ENCODE peak calls at places on chromosome 20, in four cellular contexts. O, J, I and X are unnamed samples.

GRCh38 chr20:53839423-53840176 is 230.8 kb downstream of the BCAS1 start:
- ATAC-seq in O (peak), J (no peak), I (peak), X (peak)

GRCh38 chr20:2692886-2693285 is 306 bp downstream of the EBF4 start:
- ATAC-seq in O (no peak), J (peak), I (no peak), X (peak)

GRCh38 chr20:24502661-24503060 is 33.2 kb downstream of the SYNDIG1 start:
- ATAC-seq in O (no peak), J (no peak), I (no peak), X (no peak)

GRCh38 chr20:34747479-34747878 is 43.3 kb downstream of the TP53INP2 start:
- ATAC-seq in O (no peak), J (no peak), I (no peak), X (no peak)

GRCh38 chr20:16675165-16675564 is 54.7 kb upstream of the SNRPB2 start:
- ATAC-seq in O (no peak), J (no peak), I (no peak), X (no peak)

GRCh38 chr20:20076297-20077065 is 24.1 kb downstream of the CFAP61 start:
- ATAC-seq in O (peak), J (peak), I (no peak), X (no peak)

GRCh38 chr20:50630578-50631263 is 60.6 kb downstream of the RIPOR3 start:
- ATAC-seq in O (no peak), J (no peak), I (no peak), X (no peak)

GRCh38 chr20:64222851-64223525 is 32.6 kb upstream of the PCMTD2 start:
- ATAC-seq in O (peak), J (peak), I (no peak), X (no peak)

GRCh38 chr20:1336699-1337387 is 7.9 kb upstream of the SDCBP2 start:
- ATAC-seq in O (peak), J (peak), I (peak), X (peak)

GRCh38 chr20:40922865-40923264 is 105.8 kb upstream of the TOP1 start:
- ATAC-seq in O (no peak), J (no peak), I (no peak), X (no peak)

GRCh38 chr20:5935384-5935783 is 14.9 kb downstream of the TRMT6 start:
- ATAC-seq in O (no peak), J (no peak), I (no peak), X (no peak)

GRCh38 chr20:35908007-35908406 is 46.3 kb downstream of the SCAND1 start:
- ATAC-seq in O (no peak), J (no peak), I (no peak), X (no peak)

GRCh38 chr20:54123587-54124180 is 50.1 kb downstream of the CYP24A1 start:
- ATAC-seq in O (peak), J (no peak), I (no peak), X (no peak)

GRCh38 chr20:42594659-42595058 is 595.0 kb downstream of the PTPRT start:
- ATAC-seq in O (no peak), J (no peak), I (no peak), X (no peak)

GRCh38 chr20:10370091-10370887 is 63.7 kb downstream of the MKKS start:
- ATAC-seq in O (no peak), J (no peak), I (no peak), X (no peak)

GRCh38 chr20:5870462-5871021 is 79.8 kb downstream of the TRMT6 start:
- ATAC-seq in O (no peak), J (no peak), I (no peak), X (no peak)

GRCh38 chr20:2521369-2522305 is 12.9 kb upstream of the ZNF343 start:
- ATAC-seq in O (no peak), J (no peak), I (no peak), X (no peak)

GRCh38 chr20:6122873-6123649 is at the start of gene FERMT1:
- ATAC-seq in O (peak), J (no peak), I (no peak), X (peak)

DNA sequence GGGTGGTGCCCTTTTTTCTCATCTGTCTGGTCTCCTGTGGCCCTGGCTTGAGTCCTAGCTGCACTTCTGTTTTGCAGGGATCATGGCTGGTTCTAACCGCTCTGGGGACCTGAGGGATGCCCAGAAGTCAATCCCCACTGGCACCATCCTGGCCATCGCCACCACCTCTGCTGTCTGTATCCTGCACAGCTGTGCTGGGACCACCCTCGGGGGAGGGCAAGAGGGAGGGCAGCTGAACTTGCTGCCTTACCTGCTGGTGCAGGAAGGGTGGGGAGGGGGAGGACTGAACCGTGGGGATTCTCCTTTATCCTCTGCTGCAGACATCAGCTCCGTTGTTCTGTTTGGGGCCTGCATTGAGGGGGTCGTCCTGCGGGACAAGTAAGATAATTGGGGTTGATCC is 14.5 kb downstream of the SLC12A5 start:
- ATAC-seq in O (no peak), J (no peak), I (no peak), X (no peak)
- TF ChIP-seq CTCF in O (no peak), J (no peak), I (no peak), X (no peak)

GRCh38 chr20:47678536-47678935 is 106.7 kb downstream of the SULF2 start:
- ATAC-seq in O (no peak), J (no peak), I (no peak), X (no peak)
- TF ChIP-seq CTCF in O (no peak), J (no peak), I (no peak), X (no peak)

GRCh38 chr20:39897058-39897457 is 792.0 kb downstream of the MAFB start:
- ATAC-seq in O (no peak), J (no peak), I (no peak), X (no peak)

GRCh38 chr20:39897781-39898466 is 791.1 kb downstream of the MAFB start:
- ATAC-seq in O (no peak), J (no peak), I (no peak), X (no peak)

GRCh38 chr20:39888310-39888709 is 800.7 kb downstream of the MAFB start:
- ATAC-seq in O (no peak), J (no peak), I (no peak), X (no peak)

GRCh38 chr20:39890697-39891096 is 798.3 kb downstream of the MAFB start:
- ATAC-seq in O (no peak), J (no peak), I (no peak), X (no peak)

DNA sequence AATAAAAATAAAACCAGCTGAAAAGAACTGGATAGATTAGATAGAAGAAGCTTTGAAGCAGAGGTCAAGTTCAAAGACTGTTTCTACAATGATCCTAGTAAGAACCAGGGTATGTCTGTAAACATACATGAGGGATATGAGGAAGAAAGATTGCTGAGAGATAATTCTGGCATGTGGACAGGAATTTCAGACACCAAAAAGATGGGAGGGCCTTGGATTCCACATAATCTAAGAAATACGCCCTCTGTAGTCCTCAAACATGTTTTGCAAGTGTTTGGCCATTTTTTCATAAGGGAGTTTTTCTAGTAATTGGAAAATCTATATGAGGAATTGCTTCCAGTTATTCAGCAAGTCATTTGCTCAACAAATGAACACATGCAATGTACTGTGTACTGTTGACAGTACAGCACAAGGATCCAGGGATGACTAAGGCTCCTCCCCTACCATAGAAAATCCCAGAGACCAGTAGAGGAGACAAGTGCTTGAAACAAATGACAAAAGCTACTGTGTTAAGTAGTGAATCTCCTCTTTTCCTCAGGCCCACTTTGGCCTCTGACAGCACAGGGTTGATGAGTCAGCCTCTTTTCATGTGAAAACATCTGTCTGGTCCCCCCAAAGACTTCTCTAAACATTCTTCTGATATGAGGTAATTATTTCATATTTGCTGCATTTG is 795.9 kb downstream of the MAFB start:
- ATAC-seq in O (peak), J (no peak), I (no peak), X (peak)
- TF ChIP-seq CTCF in O (no peak), J (no peak), I (no peak), X (no peak)

DNA sequence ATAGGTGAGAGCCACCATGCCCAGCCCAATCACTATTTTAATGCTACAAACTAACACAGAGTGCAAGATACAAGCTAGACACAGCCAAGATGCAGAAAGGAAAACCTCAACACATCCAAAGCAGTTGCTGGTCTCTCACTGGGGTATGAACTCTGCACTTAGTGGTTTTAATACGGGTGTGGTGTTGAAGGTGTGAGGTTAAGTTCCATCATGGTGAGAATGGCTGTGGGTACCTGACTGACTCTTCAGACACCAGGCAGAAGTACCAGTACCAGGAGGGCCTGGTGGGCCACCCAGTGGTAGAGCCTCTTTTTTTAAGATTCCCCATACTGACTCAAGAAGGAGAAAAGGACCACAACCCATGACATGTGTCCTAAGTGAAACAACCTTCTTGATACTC is 13.0 kb downstream of the GNAS-AS1 start:
- ATAC-seq in O (no peak), J (no peak), I (peak), X (no peak)
- TF ChIP-seq CTCF in O (no peak), J (no peak), I (no peak), X (no peak)

GRCh38 chr20:18718129-18718528 is 95.5 kb upstream of the SCP2D1 start:
- ATAC-seq in O (no peak), J (no peak), I (no peak), X (no peak)
- TF ChIP-seq CTCF in O (no peak), J (no peak), I (no peak), X (no peak)

GRCh38 chr20:22492497-22492896 is 91.9 kb downstream of the FOXA2 start:
- ATAC-seq in O (no peak), J (no peak), I (no peak), X (no peak)
- TF ChIP-seq CTCF in O (no peak), J (no peak), I (no peak), X (no peak)

GRCh38 chr20:62708591-62709536 is at the start of gene NTSR1:
- ATAC-seq in O (no peak), J (no peak), I (no peak), X (no peak)

GRCh38 chr20:62707281-62707941 is 1.2 kb upstream of the NTSR1 start:
- ATAC-seq in O (no peak), J (no peak), I (no peak), X (no peak)

GRCh38 chr20:62709537-62709905 is 885 bp downstream of the NTSR1 start:
- ATAC-seq in O (no peak), J (no peak), I (no peak), X (no peak)

GRCh38 chr20:62706857-62707256 is 1.8 kb upstream of the NTSR1 start:
- ATAC-seq in O (no peak), J (no peak), I (no peak), X (no peak)

DNA sequence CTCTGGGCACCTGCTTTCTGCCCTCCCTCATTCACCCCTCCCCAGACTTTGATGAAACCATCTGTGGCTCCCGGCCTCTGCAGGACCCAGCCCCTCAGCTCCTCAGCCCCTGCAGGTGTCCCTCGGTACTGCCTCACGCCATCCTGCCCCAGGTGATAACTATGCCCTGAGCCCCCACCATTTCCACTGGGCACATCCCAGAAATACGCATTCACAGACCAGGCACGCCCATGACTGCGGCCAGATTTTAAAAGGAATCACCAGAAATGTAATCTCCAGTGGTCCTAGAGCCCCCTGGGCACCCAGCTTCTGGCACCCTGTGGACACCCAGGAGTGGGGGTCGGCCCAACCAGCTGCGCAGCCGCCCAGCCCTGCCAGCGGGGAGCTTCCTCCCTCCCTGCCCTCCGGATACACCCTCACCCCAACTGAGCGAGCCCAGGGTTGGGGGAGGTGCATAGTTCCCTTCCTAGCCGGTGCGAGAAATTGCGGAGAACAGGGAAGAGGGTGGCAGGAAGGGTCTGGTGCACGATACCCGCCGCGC is 585 bp upstream of the NTSR1 start:
- ATAC-seq in O (no peak), J (no peak), I (no peak), X (no peak)
- TF ChIP-seq CTCF in O (peak), J (no peak), I (peak), X (no peak)

DNA sequence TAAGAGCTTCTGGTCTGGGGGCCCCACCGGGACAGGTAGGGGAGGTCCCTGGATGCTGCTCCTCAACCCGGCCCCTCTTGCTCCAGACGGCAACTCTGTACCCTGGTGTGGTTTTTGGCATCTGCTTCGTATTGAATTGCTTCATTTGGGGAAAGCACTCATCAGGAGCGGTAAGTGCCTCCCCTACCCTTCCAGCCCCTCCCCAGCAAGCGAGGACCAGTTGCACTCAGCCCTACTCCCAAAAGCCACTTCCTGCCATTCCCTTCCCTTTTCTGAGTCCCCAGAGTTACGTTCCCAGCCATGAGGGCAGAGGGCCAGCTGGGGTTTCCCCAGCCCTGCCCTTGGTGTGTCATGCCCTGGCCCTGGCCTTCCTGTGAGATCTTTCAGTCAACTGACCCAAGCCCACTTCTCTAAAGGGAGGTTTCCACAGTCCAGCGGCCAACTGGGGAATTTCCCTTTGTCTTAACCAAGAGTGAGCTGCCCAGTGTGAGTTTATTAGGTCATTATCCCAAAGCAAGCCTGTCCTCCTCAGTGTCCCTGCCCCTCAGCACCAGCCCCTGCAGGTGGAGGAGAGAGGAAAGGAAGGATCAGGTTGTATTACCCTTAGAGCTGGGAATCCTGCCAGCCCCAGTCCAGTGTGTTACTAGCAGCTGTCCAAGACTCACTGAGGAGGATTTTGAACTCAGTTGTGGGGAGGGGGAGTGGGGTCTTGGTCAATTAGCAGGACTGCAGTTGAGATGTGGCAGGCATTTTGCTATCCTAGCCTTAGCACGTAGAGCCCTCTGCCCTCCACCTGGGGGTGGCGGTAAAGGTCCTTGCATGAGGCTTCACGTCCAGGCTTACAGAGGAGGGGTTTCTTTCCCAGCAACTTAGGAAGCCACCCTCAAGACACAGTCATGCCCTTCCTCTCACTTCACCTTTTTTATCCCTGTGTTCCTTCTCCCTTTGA is 45.8 kb downstream of the TM9SF4 start:
- ATAC-seq in O (peak), J (peak), I (peak), X (peak)
- TF ChIP-seq CTCF in O (peak), J (no peak), I (no peak), X (no peak)

DNA sequence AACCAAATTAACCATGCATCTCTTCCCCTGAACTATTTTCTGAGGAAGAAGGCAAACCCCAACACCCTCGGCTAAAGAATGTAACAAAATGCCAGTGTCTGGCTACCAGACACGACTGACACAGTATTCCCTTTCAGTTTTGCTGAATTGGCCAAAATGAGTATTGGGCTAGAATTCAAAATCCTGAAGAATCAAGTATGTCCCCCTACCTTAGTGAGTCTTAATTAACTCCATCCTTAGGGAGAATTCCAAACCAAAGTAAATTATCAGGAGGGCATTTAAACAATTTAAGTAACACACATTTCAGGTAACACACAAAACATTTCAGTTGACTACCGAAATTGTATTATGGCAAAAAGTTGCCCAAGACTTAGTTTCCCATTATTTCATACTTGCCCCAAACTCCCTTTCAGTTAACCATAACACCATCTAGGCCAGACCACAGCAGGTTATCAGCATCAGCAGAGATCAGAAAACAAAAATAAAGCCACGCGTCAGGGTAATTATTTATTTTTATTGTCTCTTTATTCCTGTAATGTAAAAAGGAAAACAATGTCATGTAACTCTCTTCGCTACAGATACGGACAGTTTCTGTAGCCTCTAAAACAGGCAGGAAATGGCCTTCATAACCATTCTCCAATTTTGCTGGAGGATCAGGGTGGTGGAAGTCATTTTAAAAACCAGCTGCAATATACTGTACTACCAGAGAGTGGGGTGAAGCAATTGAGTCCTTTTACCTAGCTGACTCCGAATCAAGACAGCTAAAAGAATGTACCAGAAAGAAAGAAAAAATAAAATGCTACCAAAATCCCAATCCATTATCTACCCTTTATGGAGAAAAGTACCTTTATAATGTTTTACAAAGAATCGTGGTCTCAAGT is 1.9 kb downstream of the SNX5 start:
- ATAC-seq in O (no peak), J (no peak), I (no peak), X (no peak)
- TF ChIP-seq CTCF in O (no peak), J (no peak), I (no peak), X (no peak)